ENCODE peak calls at places on chromosomes 4 and X, in six cellular contexts. U is HCT116, C is Caco-2, S is breast epithelium, D is GM06990, A is transverse colon. E is an unnamed sample. For H3K36me3, the result is how much of the 10 kb centered on the place peaks cover.

GRCh38 chr4:3201718-3202702 is 46.9 kb upstream of the MSANTD1 start:
- DNase-seq in U (no peak), C (no peak), S (no peak), D (peak), A (peak), E (no peak)

GRCh38 chrX:24423960-24424359 is 41.1 kb upstream of the PDK3 start:
- DNase-seq in U (no peak), C (no peak), S (no peak), D (no peak), A (no peak), E (no peak)

GRCh38 chr4:15402146-15402545 is 25.7 kb upstream of the C1QTNF7 start:
- DNase-seq in U (no peak), C (no peak), S (no peak), D (no peak), A (no peak), E (no peak)

GRCh38 chr4:158802914-158803313 is 34.1 kb downstream of the FNIP2 start:
- DNase-seq in U (no peak), C (no peak), S (no peak), D (no peak), A (no peak), E (no peak)

GRCh38 chr4:74006009-74006476 is 7.6 kb upstream of the CXCL5 start:
- DNase-seq in U (no peak), C (no peak), S (no peak), D (no peak), A (no peak), E (no peak)

GRCh38 chr4:70544279-70544870 is 26.0 kb downstream of the AMTN start:
- DNase-seq in U (peak), C (no peak), S (no peak), D (no peak), A (no peak), E (no peak)

GRCh38 chrX:44155126-44155525 is 181.9 kb upstream of the NDP start:
- DNase-seq in U (no peak), C (no peak), S (no peak), D (no peak), A (no peak), E (no peak)

GRCh38 chr4:1472911-1473518 is 66.8 kb upstream of the NKX1-1 start:
- DNase-seq in U (no peak), C (peak), S (no peak), D (no peak), A (no peak), E (peak)

GRCh38 chr4:121138445-121138844 is 25.7 kb downstream of the TNIP3 start:
- DNase-seq in U (no peak), C (no peak), S (no peak), D (no peak), A (no peak), E (no peak)

GRCh38 chrX:154819771-154820341 is 14.6 kb upstream of the MPP1 start:
- DNase-seq in U (no peak), C (no peak), S (no peak), D (no peak), A (no peak), E (no peak)

GRCh38 chrX:130704053-130705038 is 198.7 kb downstream of the ENOX2 start:
- DNase-seq in U (no peak), C (no peak), S (no peak), D (no peak), A (no peak), E (no peak)

GRCh38 chr4:89101256-89102161 is 9.8 kb upstream of the TIGD2 start:
- DNase-seq in U (no peak), C (no peak), S (no peak), D (peak), A (no peak), E (no peak)

GRCh38 chr4:130712038-130712437 is 1616.1 kb downstream of the C4orf33 start:
- DNase-seq in U (no peak), C (no peak), S (no peak), D (no peak), A (no peak), E (no peak)

GRCh38 chr4:39458505-39459300 is at the start of the genes LIAS and RPL9:
- DNase-seq in U (peak), C (peak), S (peak), D (peak), A (peak), E (peak)

GRCh38 chr4:112144546-112145325 is 518 bp upstream of the FAM241A start:
- DNase-seq in U (no peak), C (no peak), S (no peak), D (peak), A (no peak), E (no peak)

GRCh38 chrX:52988985-52989917 is 30.9 kb upstream of the FAM156A start:
- DNase-seq in U (no peak), C (no peak), S (no peak), D (no peak), A (no peak), E (no peak)

GRCh38 chr4:101135371-101136010 is 211.8 kb downstream of the PPP3CA start:
- DNase-seq in U (no peak), C (no peak), S (no peak), D (no peak), A (no peak), E (no peak)

GRCh38 chrX:38657562-38657961 is 96.2 kb downstream of the TSPAN7 start:
- DNase-seq in U (no peak), C (no peak), S (no peak), D (peak), A (no peak), E (no peak)

GRCh38 chr4:4855293-4856070 is 4.0 kb upstream of the MSX1 start:
- DNase-seq in U (no peak), C (no peak), S (no peak), D (no peak), A (no peak), E (no peak)

GRCh38 chr4:108170729-108171540 is 2.2 kb upstream of the LEF1 start:
- DNase-seq in U (no peak), C (no peak), S (no peak), D (no peak), A (no peak), E (no peak)

GRCh38 chr4:116599859-116600258 is 485.5 kb downstream of the TRAM1L1 start:
- DNase-seq in U (no peak), C (no peak), S (no peak), D (no peak), A (no peak), E (peak)

GRCh38 chrX:19947612-19948011 is 43.2 kb downstream of the BCLAF3 start:
- DNase-seq in U (no peak), C (no peak), S (no peak), D (no peak), A (no peak), E (no peak)

GRCh38 chr4:186726440-186727148 is 2.9 kb upstream of the FAT1 start:
- DNase-seq in U (peak), C (peak), S (peak), D (no peak), A (peak), E (no peak)

GRCh38 chrX:70439016-70439415 is 5.6 kb upstream of the DLG3 start:
- DNase-seq in U (no peak), C (no peak), S (no peak), D (no peak), A (no peak), E (no peak)

GRCh38 chr4:183434264-183435045 is 10.0 kb upstream of the CDKN2AIP start:
- DNase-seq in U (no peak), C (no peak), S (no peak), D (no peak), A (no peak), E (no peak)

GRCh38 chrX:154548028-154548316 is 552 bp downstream of the IKBKG start:
- DNase-seq in U (no peak), C (no peak), S (no peak), D (no peak), A (no peak), E (no peak)

GRCh38 chrX:21972721-21973120 is 32.2 kb downstream of the SMS start:
- DNase-seq in U (no peak), C (no peak), S (no peak), D (no peak), A (no peak), E (no peak)
- TF ChIP-seq CTCF in U (no peak), C (no peak), S (no peak), D (peak), A (no peak), E (peak)

DNA sequence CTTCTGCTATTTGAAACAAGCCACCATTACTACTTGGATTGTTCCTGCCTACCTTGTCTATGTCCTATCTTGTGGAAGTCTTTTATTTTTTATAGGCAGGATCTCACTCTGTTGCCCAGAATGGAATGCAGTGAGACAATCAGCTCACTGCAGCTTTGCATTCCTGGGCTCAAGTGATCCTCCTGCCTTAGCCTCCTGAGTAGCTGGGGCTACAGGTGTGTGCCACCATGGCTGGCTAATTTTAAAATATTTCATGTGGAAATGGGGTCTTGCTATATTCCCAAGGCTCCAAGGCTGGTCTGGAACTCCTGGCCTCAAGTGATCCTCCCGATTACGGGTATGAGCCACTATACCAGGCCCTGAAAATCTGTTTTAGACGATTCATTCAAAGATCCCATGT is 7.6 kb downstream of the RPS3A start:
- DNase-seq in U (no peak), C (no peak), S (no peak), D (no peak), A (no peak), E (no peak)
- H3K36me3 ChIP-seq in U (under half), C (under half), S (under half), D (under half), A (under half), E (half or more)

GRCh38 chr4:80204433-80204832 is 7.1 kb downstream of the PRDM8 start:
- DNase-seq in U (no peak), C (no peak), S (no peak), D (no peak), A (no peak), E (no peak)

GRCh38 chr4:80199947-80200346 is 2.6 kb downstream of the PRDM8 start:
- DNase-seq in U (no peak), C (no peak), S (no peak), D (no peak), A (no peak), E (no peak)

GRCh38 chr4:80201326-80202151 is 4.2 kb downstream of the PRDM8 start:
- DNase-seq in U (no peak), C (no peak), S (no peak), D (no peak), A (peak), E (no peak)

GRCh38 chr4:80202190-80202711 is 4.9 kb downstream of the PRDM8 start:
- DNase-seq in U (no peak), C (peak), S (peak), D (peak), A (peak), E (no peak)

DNA sequence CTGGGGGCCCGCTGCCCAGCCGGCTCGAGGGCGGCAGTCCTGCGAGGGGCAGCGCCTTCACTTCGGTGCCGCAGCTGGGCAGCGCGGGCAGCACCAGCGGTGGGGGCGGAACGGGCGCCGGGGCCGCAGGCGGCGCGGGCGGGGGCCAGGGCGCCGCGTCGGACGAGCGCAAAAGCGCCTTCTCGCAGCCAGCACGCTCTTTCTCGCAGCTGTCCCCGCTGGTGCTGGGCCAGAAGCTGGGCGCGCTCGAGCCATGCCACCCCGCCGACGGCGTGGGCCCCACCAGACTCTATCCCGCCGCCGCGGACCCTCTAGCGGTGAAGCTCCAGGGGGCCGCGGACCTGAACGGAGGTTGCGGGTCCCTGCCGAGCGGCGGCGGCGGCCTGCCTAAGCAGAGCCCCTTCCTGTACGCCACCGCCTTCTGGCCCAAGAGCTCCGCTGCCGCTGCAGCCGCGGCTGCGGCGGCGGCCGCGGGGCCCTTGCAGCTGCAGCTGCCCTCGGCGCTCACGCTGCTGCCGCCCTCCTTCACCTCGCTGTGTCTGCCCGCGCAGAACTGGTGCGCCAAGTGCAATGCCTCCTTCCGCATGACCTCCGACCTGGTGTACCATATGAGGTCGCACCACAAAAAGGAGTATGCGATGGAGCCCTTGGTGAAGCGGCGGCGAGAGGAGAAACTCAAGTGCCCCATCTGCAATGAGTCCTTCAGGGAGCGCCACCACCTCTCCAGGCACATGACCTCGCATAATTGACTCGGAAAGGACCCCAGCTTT is 5.7 kb downstream of the PRDM8 start:
- DNase-seq in U (no peak), C (no peak), S (no peak), D (peak), A (peak), E (no peak)
- TF ChIP-seq CTCF in U (no peak), C (no peak), S (no peak), D (no peak), A (no peak), E (no peak)

DNA sequence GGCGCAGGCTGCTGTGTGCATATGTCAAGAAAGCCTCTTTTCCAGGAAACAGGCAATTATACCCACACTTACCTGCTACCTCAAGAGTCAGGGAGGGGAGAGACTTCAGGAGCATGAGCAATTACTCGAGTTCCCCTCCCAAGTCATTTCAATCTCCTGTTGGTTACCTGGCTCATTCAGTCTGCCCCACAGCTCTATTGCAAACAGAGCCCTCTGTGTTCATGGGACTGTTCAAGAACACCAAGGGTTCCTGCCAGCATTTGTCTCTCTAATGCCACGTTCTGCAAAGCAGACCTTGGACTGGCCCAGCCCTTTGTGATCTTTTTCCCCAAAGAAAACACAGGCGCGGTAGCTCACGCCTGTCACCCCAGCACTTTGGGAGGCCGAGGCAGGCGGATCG is 274.6 kb downstream of the DHRSX start:
- DNase-seq in U (no peak), C (no peak), S (no peak), D (no peak), A (no peak), E (no peak)
- H3K36me3 ChIP-seq in U (under half), C (under half), S (under half), D (under half), A (under half), E (under half)

GRCh38 chrX:63930140-63930539 is 145.1 kb upstream of the ARHGEF9 start:
- DNase-seq in U (peak), C (no peak), S (no peak), D (no peak), A (no peak), E (peak)
- TF ChIP-seq CTCF in U (peak), C (no peak), S (no peak), D (no peak), A (no peak), E (peak)

DNA sequence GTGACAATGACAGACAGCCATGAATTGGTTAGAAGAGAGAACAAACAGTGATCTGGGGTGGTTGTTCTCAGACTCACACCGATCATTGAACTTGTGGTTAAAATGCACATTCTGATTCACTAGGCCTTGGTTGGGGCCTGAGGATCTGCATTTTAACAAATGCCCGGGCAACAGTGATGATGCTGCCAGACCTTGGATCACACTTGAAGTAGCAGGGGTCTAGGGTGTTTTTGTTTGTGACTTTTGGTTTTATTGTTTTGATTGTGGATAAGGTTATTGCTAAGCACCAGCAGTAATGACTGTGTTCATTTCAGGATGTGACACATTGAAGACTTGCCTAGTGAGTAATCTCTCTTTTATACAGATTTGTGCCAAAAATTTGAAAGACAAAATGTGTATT is 36.5 kb downstream of the TXLNG start:
- DNase-seq in U (no peak), C (no peak), S (no peak), D (no peak), A (no peak), E (no peak)
- H3K36me3 ChIP-seq in U (under half), C (under half), S (under half), D (under half), A (under half), E (under half)

GRCh38 chr4:102478186-102478585 is 23.0 kb upstream of the NFKB1 start:
- DNase-seq in U (no peak), C (no peak), S (no peak), D (no peak), A (no peak), E (no peak)

GRCh38 chr4:102477657-102478056 is 23.5 kb upstream of the NFKB1 start:
- DNase-seq in U (no peak), C (no peak), S (no peak), D (no peak), A (no peak), E (no peak)

GRCh38 chr4:102473476-102473875 is 27.7 kb upstream of the NFKB1 start:
- DNase-seq in U (no peak), C (no peak), S (no peak), D (no peak), A (no peak), E (no peak)

GRCh38 chr4:102472441-102473013 is 28.6 kb upstream of the NFKB1 start:
- DNase-seq in U (no peak), C (no peak), S (no peak), D (no peak), A (no peak), E (no peak)

DNA sequence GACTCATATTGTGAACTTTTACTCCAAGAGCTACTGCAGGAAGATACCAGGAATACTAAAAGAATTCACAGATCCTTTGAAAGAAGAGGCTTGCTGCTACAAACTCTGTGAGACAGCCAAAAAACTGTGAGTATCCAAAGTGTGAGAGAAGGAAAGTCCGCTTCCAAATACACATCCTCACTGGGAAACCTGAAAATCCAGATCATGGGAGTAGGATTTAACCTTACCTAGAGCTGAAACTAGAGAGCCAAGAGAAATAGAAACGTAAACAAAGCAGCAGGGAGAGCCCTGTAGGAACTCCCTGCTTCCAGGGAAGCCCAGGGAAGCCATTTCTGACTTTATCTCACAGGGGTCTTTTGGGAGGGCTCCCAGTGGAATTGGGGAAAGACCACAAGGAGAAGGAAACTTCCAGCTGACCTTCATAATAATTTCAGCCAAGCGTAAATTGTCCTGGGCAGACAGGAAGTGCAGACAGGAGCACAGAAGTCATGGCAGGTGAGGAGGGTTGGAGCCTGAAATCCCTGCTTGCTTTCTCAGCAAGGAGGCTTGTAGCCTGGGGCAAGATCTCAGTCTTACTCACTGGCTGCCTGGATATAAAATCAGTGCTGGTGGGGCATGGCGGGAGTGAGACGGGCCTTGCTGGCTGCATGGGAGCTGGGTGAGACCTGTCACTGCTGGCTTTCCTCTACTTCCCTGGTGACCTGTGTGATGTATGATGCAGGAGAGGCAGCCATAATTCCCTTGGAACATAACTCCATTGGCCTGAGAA is 26.2 kb upstream of the NFKB1 start:
- DNase-seq in U (no peak), C (no peak), S (no peak), D (no peak), A (no peak), E (no peak)
- TF ChIP-seq CTCF in U (no peak), C (no peak), S (no peak), D (no peak), A (no peak), E (no peak)

E was measured in WERI-Rb-1.